ENCODE peak calls at places on chromosomes 5 and 9, in ten cellular contexts. Q, B, Z, K, R, J, U, W, G and F are unnamed samples.

GRCh38 chr9:121849554-121849953 is 198.1 kb downstream of the DAB2IP start:
- DNase-seq in Q (no peak), B (no peak), Z (no peak), K (no peak), R (no peak), J (no peak), U (no peak), W (no peak), G (no peak), F (no peak)

GRCh38 chr9:72396247-72397091 is 31.5 kb upstream of the ZFAND5 start:
- DNase-seq in Q (no peak), B (no peak), Z (no peak), K (peak; percentile 80), R (peak; percentile 88), J (no peak), U (no peak), W (peak; percentile 84), G (no peak), F (no peak)

GRCh38 chr5:116062352-116062751 is 22.5 kb upstream of the COMMD10 start:
- DNase-seq in Q (no peak), B (no peak), Z (no peak), K (no peak), R (no peak), J (no peak), U (no peak), W (no peak), G (no peak), F (no peak)

GRCh38 chr5:108415726-108416125 is 33.8 kb upstream of the FBXL17 start:
- DNase-seq in Q (no peak), B (no peak), Z (no peak), K (no peak), R (peak; percentile 42), J (no peak), U (no peak), W (no peak), G (no peak), F (no peak)

GRCh38 chr5:65801332-65801731 is 79.3 kb downstream of the NLN start:
- DNase-seq in Q (no peak), B (no peak), Z (no peak), K (peak; percentile 65), R (no peak), J (no peak), U (no peak), W (no peak), G (no peak), F (no peak)

GRCh38 chr5:132417010-132417439 is 47.5 kb downstream of the SLC22A5 start:
- DNase-seq in Q (no peak), B (no peak), Z (no peak), K (no peak), R (no peak), J (no peak), U (no peak), W (peak; percentile 30), G (peak; percentile 77), F (no peak)

GRCh38 chr5:55850839-55851674 is at the start of gene IL31RA:
- DNase-seq in Q (no peak), B (no peak), Z (no peak), K (peak; percentile 70), R (peak; percentile 96), J (no peak), U (no peak), W (peak; percentile 87), G (no peak), F (no peak)

GRCh38 chr9:112103405-112103804 is 71.7 kb downstream of the SUSD1 start:
- DNase-seq in Q (no peak), B (no peak), Z (no peak), K (no peak), R (no peak), J (no peak), U (no peak), W (no peak), G (no peak), F (no peak)

GRCh38 chr9:70197384-70198039 is 61.3 kb upstream of the SMC5 start:
- DNase-seq in Q (no peak), B (no peak), Z (no peak), K (no peak), R (no peak), J (no peak), U (no peak), W (no peak), G (no peak), F (no peak)

GRCh38 chr9:16133556-16134227 is 580.8 kb downstream of the CCDC171 start:
- DNase-seq in Q (no peak), B (peak; percentile 35), Z (peak; percentile 95), K (peak; percentile 67), R (peak; percentile 84), J (peak; percentile 85), U (peak; percentile 57), W (peak; percentile 89), G (no peak), F (peak; percentile 62)

GRCh38 chr5:138574744-138575193 is 432 bp downstream of the HSPA9 start:
- DNase-seq in Q (no peak), B (no peak), Z (no peak), K (no peak), R (peak; percentile 33), J (no peak), U (no peak), W (no peak), G (no peak), F (no peak)

DNA sequence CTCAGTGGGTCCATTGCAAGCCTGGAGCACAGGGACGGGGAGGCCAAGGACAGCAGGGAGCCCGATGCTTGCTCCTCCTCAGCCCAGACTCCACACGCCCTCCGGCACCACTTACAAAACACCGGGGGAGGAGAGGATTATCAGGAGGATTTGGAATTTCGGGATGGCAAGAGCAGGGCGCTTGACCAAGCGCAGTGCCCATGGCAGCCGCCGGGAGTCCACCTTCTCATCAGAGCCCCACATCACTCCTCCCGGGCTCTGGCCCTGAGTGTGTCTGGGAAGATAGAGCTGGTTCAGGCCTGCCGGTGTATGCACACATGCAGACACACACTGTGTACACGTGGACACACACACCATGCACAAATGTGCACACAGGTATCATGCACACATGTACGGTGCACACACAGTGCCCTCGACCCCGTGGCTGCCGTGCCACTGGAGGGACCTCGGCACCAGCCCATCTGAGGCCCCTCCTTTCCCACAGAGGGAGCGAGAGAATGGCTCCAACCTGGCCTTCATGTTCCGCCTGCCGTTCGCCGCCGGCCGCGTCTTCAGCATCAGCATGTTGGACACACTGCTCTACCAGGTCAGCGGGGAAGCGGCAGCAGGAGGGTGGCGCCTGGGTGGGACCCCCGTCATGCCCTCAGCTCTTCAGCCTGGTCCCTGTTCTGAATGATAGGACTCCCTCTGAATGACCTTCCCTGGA is 81.7 kb downstream of the KCNT1 start:
- DNase-seq in Q (no peak), B (no peak), Z (no peak), K (no peak), R (no peak), J (peak; percentile 66), U (no peak), W (no peak), G (no peak), F (no peak)
- TF ChIP-seq CTCF in Q (no peak), B (no peak), Z (peak; percentile 2), K (no peak), R (no peak), J (no peak), U (no peak), W (no peak), G (no peak), F (no peak)

DNA sequence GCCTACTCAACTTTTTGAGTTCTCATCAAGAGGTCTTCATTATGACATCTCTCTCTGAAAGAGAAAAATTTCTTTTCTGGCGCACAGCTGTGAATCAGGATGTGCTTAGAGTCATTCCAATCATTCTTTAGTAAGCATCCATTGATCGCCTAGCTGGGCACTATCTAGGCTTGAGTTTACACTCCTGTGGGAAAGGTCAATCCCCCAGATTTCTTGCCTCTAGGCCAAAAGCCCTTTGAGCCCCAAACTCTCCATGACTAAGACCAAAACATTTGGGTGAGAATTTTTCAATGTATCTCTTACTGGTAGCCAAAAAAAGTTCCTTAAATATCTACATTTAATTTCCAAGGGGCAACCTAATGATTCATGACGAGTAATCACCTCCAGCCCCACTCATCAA is 101.7 kb downstream of the GNA14 start:
- DNase-seq in Q (no peak), B (no peak), Z (peak; percentile 37), K (no peak), R (no peak), J (no peak), U (no peak), W (no peak), G (no peak), F (no peak)
- TF ChIP-seq CTCF in Q (no peak), B (no peak), Z (no peak), K (no peak), R (no peak), J (no peak), U (no peak), W (no peak), G (no peak), F (no peak)

GRCh38 chr5:163978897-163979296 is 473.5 kb downstream of the MAT2B start:
- DNase-seq in Q (no peak), B (no peak), Z (peak; percentile 35), K (no peak), R (peak; percentile 41), J (peak; percentile 72), U (peak; percentile 49), W (peak; percentile 29), G (peak; percentile 59), F (no peak)
- TF ChIP-seq CTCF in Q (no peak), B (no peak), Z (peak; percentile 64), K (no peak), R (peak; percentile 10), J (peak; percentile 52), U (peak; percentile 16), W (no peak), G (no peak), F (peak; percentile 18)

GRCh38 chr5:20340123-20340522 is 352.1 kb upstream of the CDH18 start:
- DNase-seq in Q (no peak), B (no peak), Z (no peak), K (no peak), R (no peak), J (no peak), U (no peak), W (no peak), G (no peak), F (no peak)

GRCh38 chr5:20331826-20332225 is 343.8 kb upstream of the CDH18 start:
- DNase-seq in Q (no peak), B (no peak), Z (no peak), K (no peak), R (peak; percentile 36), J (no peak), U (no peak), W (no peak), G (no peak), F (no peak)

GRCh38 chr5:20335978-20336377 is 348.0 kb upstream of the CDH18 start:
- DNase-seq in Q (no peak), B (no peak), Z (peak; percentile 9), K (no peak), R (no peak), J (peak; percentile 59), U (peak; percentile 25), W (peak; percentile 1), G (no peak), F (no peak)
- TF ChIP-seq CTCF in Q (no peak), B (no peak), Z (peak; percentile 54), K (peak; percentile 27), R (no peak), J (peak; percentile 62), U (no peak), W (no peak), G (no peak), F (no peak)

GRCh38 chr9:136118367-136119258 is at the start of gene TMEM250:
- DNase-seq in Q (peak; percentile 90), B (peak; percentile 94), Z (peak; percentile 94), K (peak; percentile 98), R (peak; percentile 85), J (peak; percentile 97), U (peak; percentile 92), W (peak; percentile 96), G (peak; percentile 99), F (peak; percentile 97)
- TF ChIP-seq CTCF in Q (no peak), B (peak; percentile 19), Z (peak; percentile 46), K (no peak), R (peak; percentile 8), J (peak; percentile 33), U (no peak), W (no peak), G (no peak), F (peak; percentile 34)

GRCh38 chr5:43042626-43043399 is 2.7 kb upstream of the ANXA2R start:
- DNase-seq in Q (peak; percentile 68), B (peak; percentile 47), Z (peak; percentile 55), K (peak; percentile 78), R (peak; percentile 50), J (peak; percentile 76), U (peak; percentile 38), W (peak; percentile 79), G (peak; percentile 93), F (peak; percentile 67)
- TF ChIP-seq CTCF in Q (no peak), B (peak; percentile 14), Z (no peak), K (no peak), R (peak; percentile 36), J (peak; percentile 3), U (no peak), W (peak; percentile 7), G (no peak), F (peak; percentile 51)